ENCODE peak calls at places on chromosome 17, in six cellular contexts. M, A, N, E, O and T are unnamed samples.

GRCh38 chr17:15392326-15392739 is 50.9 kb upstream of the TEKT3 start:
- DNase-seq in N (no peak), E (no peak), O (no peak), M (no peak), A (no peak), T (no peak)

GRCh38 chr17:9912146-9913099 is 7.4 kb upstream of the RCVRN start:
- DNase-seq in E (no peak), N (no peak), A (no peak), M (no peak), O (no peak), T (no peak)

GRCh38 chr17:62921837-62922236 is 44.2 kb upstream of the TANC2 start:
- DNase-seq in N (no peak), A (no peak), E (no peak), M (no peak), O (no peak), T (no peak)

GRCh38 chr17:60252459-60252858 is 102.7 kb downstream of the CA4 start:
- DNase-seq in N (no peak), O (no peak), E (no peak), A (no peak), M (no peak), T (no peak)

GRCh38 chr17:30243002-30243401 is 7.5 kb upstream of the SLC6A4 start:
- DNase-seq in E (no peak), N (no peak), M (no peak), O (no peak), A (no peak), T (no peak)

GRCh38 chr17:3964203-3965122 is at the start of gene ATP2A3:
- DNase-seq in O (no peak), N (no peak), E (peak), A (no peak), M (peak), T (peak)

GRCh38 chr17:48632579-48633265 is 6.6 kb upstream of the HOXB9 start:
- DNase-seq in M (no peak), A (no peak), N (no peak), O (no peak), E (no peak), T (no peak)

GRCh38 chr17:62188713-62189112 is 123.6 kb upstream of the MED13 start:
- DNase-seq in M (no peak), A (no peak), O (no peak), N (no peak), E (no peak), T (no peak)

GRCh38 chr17:17453088-17453487 is 23.7 kb upstream of the MED9 start:
- DNase-seq in N (no peak), E (no peak), O (no peak), A (no peak), M (no peak), T (no peak)

GRCh38 chr17:43998552-43998951 is 5.9 kb upstream of the NAGS start:
- DNase-seq in N (no peak), M (no peak), O (no peak), A (no peak), E (no peak), T (no peak)

GRCh38 chr17:56502120-56502519 is 91.4 kb upstream of the NOG start:
- DNase-seq in E (no peak), A (no peak), O (no peak), M (no peak), N (no peak), T (no peak)

GRCh38 chr17:75142236-75142971 is 10.9 kb upstream of the NT5C start:
- DNase-seq in N (no peak), E (no peak), O (no peak), M (no peak), A (no peak), T (no peak)

GRCh38 chr17:50920891-50921595 is 54.9 kb upstream of the TOB1 start:
- DNase-seq in A (no peak), M (no peak), E (no peak), O (no peak), N (no peak), T (no peak)

GRCh38 chr17:10125761-10126553 is 72.4 kb downstream of the GAS7 start:
- DNase-seq in A (no peak), M (no peak), O (no peak), N (no peak), E (no peak), T (no peak)

GRCh38 chr17:80758793-80759673 is 214.4 kb downstream of the RPTOR start:
- DNase-seq in M (peak), N (no peak), O (no peak), E (no peak), A (no peak), T (no peak)

GRCh38 chr17:37493249-37494027 is 3.7 kb downstream of the DUSP14 start:
- DNase-seq in E (no peak), O (no peak), M (no peak), N (no peak), A (no peak), T (no peak)

GRCh38 chr17:76458580-76459490 is 5.9 kb upstream of the UBE2O start:
- DNase-seq in E (no peak), M (no peak), O (peak), N (no peak), A (peak), T (no peak)

GRCh38 chr17:1907818-1908698 is 78.3 kb downstream of the RPA1 start:
- DNase-seq in E (no peak), M (peak), N (no peak), O (no peak), A (no peak), T (no peak)

GRCh38 chr17:80866050-80866793 is 125.4 kb upstream of the CHMP6 start:
- DNase-seq in M (peak), A (peak), E (peak), O (peak), N (peak), T (peak)

GRCh38 chr17:59804910-59805381 is 87.8 kb downstream of the TUBD1 start:
- DNase-seq in O (no peak), E (no peak), A (no peak), N (no peak), M (no peak), T (no peak)

GRCh38 chr17:77392376-77393273 is 251.9 kb downstream of the SEC14L1 start:
- DNase-seq in E (no peak), A (peak), M (no peak), O (no peak), N (no peak), T (no peak)

GRCh38 chr17:73389411-73389810 is 77.6 kb upstream of the CDC42EP4 start:
- DNase-seq in N (no peak), O (no peak), M (no peak), E (no peak), A (no peak), T (no peak)

GRCh38 chr17:78534492-78535284 is 42.5 kb downstream of the DNAH17 start:
- DNase-seq in M (no peak), O (no peak), N (no peak), E (no peak), A (no peak), T (no peak)

GRCh38 chr17:50721194-50722010 is 2.0 kb downstream of the LUC7L3 start:
- DNase-seq in O (no peak), E (no peak), M (no peak), A (no peak), N (no peak), T (no peak)

GRCh38 chr17:42743595-42744282 is 1.1 kb downstream of the EZH1 start:
- DNase-seq in E (no peak), O (peak), M (no peak), N (no peak), A (no peak), T (no peak)

GRCh38 chr17:78313735-78314648 is 45.9 kb downstream of the SOCS3 start:
- DNase-seq in E (peak), O (peak), M (peak), A (peak), N (peak), T (peak)

GRCh38 chr17:59666235-59666634 is 41.0 kb downstream of the PTRH2 start:
- DNase-seq in O (no peak), A (no peak), M (no peak), E (no peak), N (no peak), T (no peak)

GRCh38 chr17:70137451-70138230 is 31.7 kb upstream of the KCNJ2 start:
- DNase-seq in E (no peak), O (peak), A (peak), M (no peak), N (no peak), T (no peak)

GRCh38 chr17:46770818-46771600 is 47.5 kb downstream of the WNT3 start:
- DNase-seq in E (peak), O (peak), N (no peak), A (peak), M (peak), T (no peak)

GRCh38 chr17:66661411-66661843 is 173.5 kb upstream of the CACNG5 start:
- DNase-seq in M (no peak), N (no peak), A (no peak), E (no peak), O (no peak), T (no peak)

GRCh38 chr17:67461228-67461780 is 84.2 kb downstream of the PITPNC1 start:
- DNase-seq in M (peak), N (no peak), A (no peak), E (no peak), O (no peak), T (no peak)

GRCh38 chr17:19672009-19672837 is 23.7 kb downstream of the ALDH3A2 start:
- DNase-seq in O (no peak), A (peak), E (no peak), M (no peak), N (no peak), T (no peak)

GRCh38 chr17:58360664-58361063 is 8.7 kb upstream of the SUPT4H1 start:
- DNase-seq in M (no peak), O (no peak), E (no peak), A (peak), N (no peak), T (no peak)

GRCh38 chr17:77728022-77728671 is 230.4 kb upstream of the TNRC6C start:
- DNase-seq in N (peak), O (no peak), E (no peak), A (no peak), M (no peak), T (no peak)

GRCh38 chr17:752620-753219 is 656 bp upstream of the GEMIN4 start:
- DNase-seq in N (no peak), E (no peak), O (peak), M (no peak), A (peak), T (no peak)

GRCh38 chr17:15269690-15270089 is 4.6 kb upstream of the PMP22 start:
- DNase-seq in A (no peak), O (no peak), E (no peak), M (no peak), N (no peak), T (no peak)

GRCh38 chr17:30124273-30124796 is 7.7 kb downstream of the NSRP1 start:
- DNase-seq in N (no peak), E (no peak), A (no peak), O (no peak), M (no peak), T (no peak)

GRCh38 chr17:81518785-81519283 is 6.2 kb upstream of the ACTG1 start:
- DNase-seq in O (no peak), M (peak), E (peak), N (no peak), A (no peak), T (peak)